ENCODE peak calls at places on chromosomes 11 and 22, in seven cellular contexts. E, R, P, Y, X, L and G are unnamed samples.

GRCh38 chr11:126537492-126537891 is 182.0 kb downstream of the ST3GAL4 start:
- DNase-seq in Y (no peak), E (no peak), L (no peak), X (no peak), R (no peak), P (no peak), G (no peak)

GRCh38 chr11:102452461-102453285 is at the start of gene TMEM123:
- DNase-seq in Y (peak), L (peak), P (peak), R (peak), E (peak), X (peak), G (peak)

GRCh38 chr11:3934658-3935057 is 79.2 kb downstream of the STIM1 start:
- DNase-seq in P (no peak), Y (no peak), X (no peak), E (no peak), R (no peak), L (no peak), G (no peak)

GRCh38 chr11:73001615-73002014 is 140.5 kb downstream of the FCHSD2 start:
- DNase-seq in X (no peak), P (no peak), L (no peak), R (no peak), E (peak), Y (peak), G (peak)

GRCh38 chr22:48612077-48612995 is 1215.3 kb downstream of the BRD1 start:
- DNase-seq in R (no peak), X (no peak), E (no peak), Y (no peak), L (no peak), P (no peak), G (no peak)

GRCh38 chr22:22927888-22928665 is 40.5 kb downstream of the IGLL5 start:
- DNase-seq in X (no peak), Y (no peak), L (no peak), R (no peak), E (no peak), P (no peak), G (peak)

GRCh38 chr11:80627364-80627763 is 1186.5 kb upstream of the TENM4 start:
- DNase-seq in E (no peak), R (no peak), L (no peak), P (no peak), Y (no peak), X (no peak), G (no peak)

GRCh38 chr11:2988361-2988762 is 3.8 kb downstream of the NAP1L4 start:
- DNase-seq in R (no peak), E (no peak), X (peak), P (no peak), L (no peak), Y (no peak), G (no peak)

GRCh38 chr11:86228269-86228966 is 16.1 kb upstream of the EED start:
- DNase-seq in L (no peak), X (no peak), Y (no peak), E (no peak), R (no peak), P (no peak), G (no peak)

DNA sequence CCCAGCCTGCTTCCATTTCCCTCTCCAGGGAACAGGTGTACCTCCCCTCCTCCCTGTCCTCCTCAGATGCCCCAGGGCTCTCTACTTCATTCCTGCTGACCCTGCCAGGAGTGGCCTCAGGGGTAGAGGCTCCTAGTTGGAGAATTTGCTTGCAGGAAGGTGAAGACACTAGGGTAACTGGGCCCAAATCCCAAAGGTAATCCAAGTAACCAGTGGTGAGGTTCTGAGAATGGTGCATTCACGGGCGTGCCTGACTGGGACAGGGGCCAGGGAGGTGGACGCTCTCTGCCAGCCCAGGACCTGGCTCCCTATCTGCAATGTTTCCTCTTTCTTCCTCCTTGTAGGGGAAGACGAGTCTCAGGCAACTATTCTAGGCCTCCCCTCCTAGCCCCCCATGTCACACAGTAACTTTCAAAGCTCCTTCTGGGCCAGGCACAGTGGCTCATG is 2.9 kb downstream of the SLC35C1 start:
- DNase-seq in P (peak), E (peak), Y (no peak), L (no peak), R (no peak), X (no peak), G (no peak)
- H3K4me3 ChIP-seq in P (no peak), E (no peak), Y (peak), L (peak), R (no peak), X (no peak), G (peak)

GRCh38 chr11:77188912-77189491 is 61.0 kb downstream of the MYO7A start:
- DNase-seq in X (no peak), L (no peak), E (no peak), R (peak), P (no peak), Y (no peak), G (no peak)

GRCh38 chr11:77189588-77190210 is 61.7 kb downstream of the MYO7A start:
- DNase-seq in P (no peak), Y (no peak), L (no peak), E (no peak), R (no peak), X (no peak), G (no peak)

GRCh38 chr11:77191429-77191822 is 63.4 kb downstream of the MYO7A start:
- DNase-seq in R (no peak), E (peak), Y (no peak), P (no peak), X (peak), L (no peak), G (no peak)

GRCh38 chr11:77191823-77192495 is 63.9 kb downstream of the MYO7A start:
- DNase-seq in E (peak), L (no peak), P (no peak), X (peak), Y (peak), R (peak), G (peak)

DNA sequence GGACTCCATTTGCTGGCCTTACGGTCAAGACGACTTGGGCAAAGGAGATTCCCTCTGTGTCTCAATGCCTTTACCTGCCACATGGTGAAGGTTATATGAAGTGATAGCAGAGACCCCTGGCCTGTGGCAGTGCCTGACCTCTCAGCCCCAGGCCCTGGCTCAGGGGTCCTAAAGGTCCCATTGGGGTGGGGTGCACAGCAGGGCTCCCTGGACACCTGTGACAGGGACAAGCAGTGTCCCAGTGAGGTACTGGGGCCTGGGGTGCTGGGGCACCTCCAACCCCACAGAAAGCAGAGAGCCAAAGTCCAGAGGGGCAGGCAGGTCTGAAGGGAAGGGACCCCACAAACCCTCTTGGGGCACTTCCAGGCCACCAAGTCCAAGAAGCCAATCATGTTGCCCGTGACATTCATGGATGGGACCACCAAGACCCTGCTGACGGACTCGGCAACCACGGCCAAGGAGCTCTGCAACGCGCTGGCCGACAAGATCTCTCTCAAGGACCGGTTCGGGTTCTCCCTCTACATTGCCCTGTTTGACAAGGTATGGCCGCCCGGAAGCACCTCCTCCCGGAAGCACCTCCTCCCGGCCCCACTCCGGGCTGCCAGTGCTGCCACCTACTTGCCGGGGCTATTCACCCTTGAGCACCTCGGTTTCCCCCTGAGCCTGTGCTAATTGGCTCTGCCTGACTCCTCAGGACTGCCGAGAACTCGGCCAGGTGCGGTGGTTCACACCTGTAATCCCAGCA is 62.5 kb downstream of the MYO7A start:
- DNase-seq in P (no peak), E (no peak), L (no peak), Y (no peak), X (no peak), R (no peak), G (no peak)
- TF ChIP-seq CTCF in P (no peak), E (no peak), L (no peak), Y (no peak), X (no peak), R (no peak), G (no peak)

GRCh38 chr11:441418-442274 is at the start of gene ANO9:
- DNase-seq in X (peak), P (no peak), L (peak), Y (no peak), R (peak), E (peak), G (no peak)
- H3K4me3 ChIP-seq in X (peak), P (no peak), L (peak), Y (no peak), R (peak), E (peak), G (no peak)

GRCh38 chr22:10741210-10741609 is 4786.8 kb upstream of the OR11H1 start:
- DNase-seq in X (no peak), Y (no peak), P (peak), E (no peak), R (no peak), L (no peak), G (no peak)
- TF ChIP-seq CTCF in X (no peak), Y (no peak), P (no peak), E (no peak), R (no peak), L (no peak), G (no peak)

DNA sequence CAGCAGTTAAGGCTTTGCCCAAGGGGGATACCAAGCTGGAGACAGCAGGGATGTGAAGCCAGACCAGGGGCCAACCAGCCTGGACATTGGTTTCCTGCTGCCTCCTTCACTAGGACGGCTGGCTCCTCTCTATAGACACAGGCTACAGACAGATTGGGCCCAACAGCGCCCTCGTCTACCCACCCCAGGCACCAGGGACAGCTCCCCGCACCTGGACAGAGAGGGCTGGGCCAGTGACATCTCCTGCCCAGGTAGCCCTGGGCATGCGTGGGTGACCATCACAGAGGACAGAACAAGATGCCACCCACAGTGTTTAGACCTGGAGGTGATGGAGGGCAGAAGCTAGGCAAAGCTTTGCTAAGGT is 1.2 kb downstream of the DKK3 start:
- DNase-seq in P (no peak), X (no peak), R (no peak), E (no peak), L (no peak), Y (no peak), G (no peak)
- H3K4me3 ChIP-seq in P (no peak), X (no peak), R (no peak), E (no peak), L (no peak), Y (no peak), G (no peak)